ENCODE peak calls at places on chromosomes 4 and X, in seven cellular contexts. L, B, C, O, T, Y and E are unnamed samples.
A peak's percentile ranks its signal among the peaks of the same experiment; 100 is the strongest.

GRCh38 chr4:84751707-84752106 is 168.8 kb downstream of the CDS1 start:
- DNase-seq in L (no peak), B (no peak), C (no peak), O (peak; percentile 5), T (no peak), Y (no peak), E (no peak)

GRCh38 chr4:113645771-113646455 is 115.6 kb downstream of the CAMK2D start:
- DNase-seq in L (no peak), B (no peak), C (peak; percentile 74), O (no peak), T (peak; percentile 73), Y (peak; percentile 66), E (peak; percentile 3)

GRCh38 chrX:85084770-85085393 is 81.2 kb downstream of the APOOL start:
- DNase-seq in L (no peak), B (peak; percentile 5), C (peak; percentile 23), O (peak; percentile 62), T (peak; percentile 54), Y (peak; percentile 14), E (peak; percentile 1)

GRCh38 chr4:143017210-143017609 is 167.5 kb upstream of the USP38 start:
- DNase-seq in L (no peak), B (no peak), C (no peak), O (no peak), T (no peak), Y (no peak), E (no peak)

GRCh38 chr4:69497886-69498395 is 2.2 kb upstream of the UGT2B4 start:
- DNase-seq in L (no peak), B (no peak), C (no peak), O (no peak), T (no peak), Y (no peak), E (no peak)

GRCh38 chr4:139922625-139923024 is 231.4 kb downstream of the MAML3 start:
- DNase-seq in L (no peak), B (no peak), C (no peak), O (no peak), T (peak; percentile 16), Y (no peak), E (peak; percentile 16)

GRCh38 chr4:53478671-53479456 is 101.4 kb downstream of the FIP1L1 start:
- DNase-seq in L (no peak), B (no peak), C (no peak), O (no peak), T (peak; percentile 93), Y (no peak), E (no peak)

GRCh38 chr4:76279462-76279861 is 27.1 kb upstream of the STBD1 start:
- DNase-seq in L (no peak), B (no peak), C (no peak), O (no peak), T (no peak), Y (no peak), E (no peak)

GRCh38 chr4:19689511-19689910 is 562.2 kb upstream of the SLIT2 start:
- DNase-seq in L (no peak), B (no peak), C (no peak), O (peak; percentile 92), T (peak; percentile 76), Y (peak; percentile 84), E (no peak)

GRCh38 chr4:155060873-155061272 is 147.6 kb upstream of the NPY2R start:
- DNase-seq in L (no peak), B (no peak), C (no peak), O (no peak), T (no peak), Y (no peak), E (no peak)

GRCh38 chr4:168856312-168856711 is 153.7 kb downstream of the CBR4 start:
- DNase-seq in L (no peak), B (no peak), C (no peak), O (peak; percentile 77), T (peak; percentile 93), Y (no peak), E (no peak)

GRCh38 chr4:78749972-78750727 is 26.0 kb upstream of the BMP2K start:
- DNase-seq in L (no peak), B (no peak), C (no peak), O (peak; percentile 27), T (no peak), Y (no peak), E (no peak)

GRCh38 chr4:153785830-153786721 is 2.8 kb downstream of the SFRP2 start:
- DNase-seq in L (no peak), B (no peak), C (no peak), O (peak; percentile 24), T (no peak), Y (peak; percentile 32), E (no peak)

GRCh38 chr4:1258457-1258856 is 9.5 kb upstream of the CTBP1 start:
- DNase-seq in L (no peak), B (no peak), C (no peak), O (peak; percentile 7), T (no peak), Y (no peak), E (no peak)

GRCh38 chrX:136519069-136519468 is 12.9 kb upstream of the VGLL1 start:
- DNase-seq in L (no peak), B (no peak), C (no peak), O (peak; percentile 26), T (no peak), Y (no peak), E (no peak)